ENCODE peak calls at places on chromosome 6, in seven cellular contexts. U is fibroblast of lung, E is neuronal stem cell, V is SK-N-SH, W is colonic mucosa, C is NT2/D1, H is astrocyte. T is an unnamed sample.
A peak's percentile ranks its signal among the peaks of the same experiment; 100 is the strongest.

GRCh38 chr6:8860671-8861070 is 425.3 kb upstream of the SLC35B3 start:
- DNase-seq in U (no peak), E (no peak), V (no peak), W (no peak), C (no peak), H (no peak), T (peak; percentile 7)

GRCh38 chr6:75101896-75102680 is 103.8 kb downstream of the COL12A1 start:
- DNase-seq in U (peak; percentile 82), E (no peak), V (no peak), W (no peak), C (no peak), H (peak; percentile 81), T (peak; percentile 55)

GRCh38 chr6:16057411-16057810 is 71.5 kb upstream of the MYLIP start:
- DNase-seq in U (no peak), E (no peak), V (no peak), W (no peak), C (no peak), H (no peak), T (no peak)

GRCh38 chr6:107827541-107827940 is 3.4 kb upstream of the SCML4 start:
- DNase-seq in U (no peak), E (no peak), V (no peak), W (no peak), C (no peak), H (no peak), T (no peak)

GRCh38 chr6:38806833-38807232 is 91.7 kb downstream of the DNAH8 start:
- DNase-seq in U (no peak), E (no peak), V (no peak), W (no peak), C (no peak), H (no peak), T (no peak)

GRCh38 chr6:14804444-14805210 is 441.2 kb upstream of the JARID2 start:
- DNase-seq in U (peak; percentile 93), E (no peak), V (peak; percentile 71), W (peak; percentile 95), C (no peak), H (peak; percentile 92), T (peak; percentile 30)

GRCh38 chr6:44237021-44237812 is 9.7 kb upstream of the HSP90AB1 start:
- DNase-seq in U (peak; percentile 96), E (no peak), V (peak; percentile 86), W (peak; percentile 96), C (peak; percentile 42), H (peak; percentile 94), T (peak; percentile 95)

GRCh38 chr6:139316622-139317317 is 25.0 kb upstream of the TXLNB start:
- DNase-seq in U (peak; percentile 23), E (no peak), V (no peak), W (no peak), C (no peak), H (no peak), T (no peak)

GRCh38 chr6:40399888-40400468 is 187.2 kb downstream of the LRFN2 start:
- DNase-seq in U (no peak), E (no peak), V (no peak), W (no peak), C (no peak), H (no peak), T (no peak)

GRCh38 chr6:71336901-71337300 is 48.3 kb downstream of the OGFRL1 start:
- DNase-seq in U (peak; percentile 38), E (no peak), V (no peak), W (no peak), C (no peak), H (peak; percentile 14), T (no peak)

GRCh38 chr6:161048636-161049035 is 57.1 kb downstream of the MAP3K4 start:
- DNase-seq in U (peak; percentile 76), E (no peak), V (peak; percentile 65), W (no peak), C (no peak), H (peak; percentile 69), T (peak; percentile 95)

GRCh38 chr6:141866731-141867502 is 265.8 kb upstream of the GJE1 start:
- DNase-seq in U (no peak), E (no peak), V (no peak), W (no peak), C (no peak), H (no peak), T (peak; percentile 47)

GRCh38 chr6:26097268-26097875 is 10.1 kb downstream of the HFE start:
- DNase-seq in U (peak; percentile 52), E (peak; percentile 50), V (peak; percentile 65), W (peak; percentile 72), C (peak; percentile 35), H (no peak), T (peak; percentile 87)

GRCh38 chr6:21198032-21198640 is 395.4 kb upstream of the SOX4 start:
- DNase-seq in U (no peak), E (no peak), V (no peak), W (no peak), C (no peak), H (no peak), T (no peak)

GRCh38 chr6:83270971-83271714 is 78.0 kb downstream of the RWDD2A start:
- DNase-seq in U (peak; percentile 94), E (no peak), V (no peak), W (no peak), C (no peak), H (peak; percentile 94), T (peak; percentile 64)

GRCh38 chr6:51559059-51559458 is 528.4 kb downstream of the PKHD1 start:
- DNase-seq in U (no peak), E (no peak), V (no peak), W (no peak), C (no peak), H (no peak), T (no peak)

GRCh38 chr6:30646450-30647038 is 389 bp upstream of the C6orf136 start:
- DNase-seq in U (no peak), E (no peak), V (peak; percentile 45), W (peak; percentile 92), C (no peak), H (no peak), T (peak; percentile 97)

GRCh38 chr6:52992980-52993379 is 2.1 kb downstream of the GSTA4 start:
- DNase-seq in U (peak; percentile 53), E (no peak), V (no peak), W (no peak), C (no peak), H (peak; percentile 44), T (peak; percentile 90)

GRCh38 chr6:44851176-44851575 is 463.7 kb downstream of the CDC5L start:
- DNase-seq in U (peak; percentile 63), E (no peak), V (no peak), W (no peak), C (no peak), H (peak; percentile 64), T (peak; percentile 14)

GRCh38 chr6:148954461-148954860 is 207.6 kb downstream of the UST start:
- DNase-seq in U (no peak), E (no peak), V (no peak), W (no peak), C (no peak), H (no peak), T (no peak)

GRCh38 chr6:32815996-32816395 is 806 bp downstream of the HLA-DOB start:
- DNase-seq in U (no peak), E (no peak), V (no peak), W (no peak), C (no peak), H (no peak), T (no peak)

GRCh38 chr6:32814145-32814544 is 2.7 kb downstream of the HLA-DOB start:
- DNase-seq in U (no peak), E (no peak), V (no peak), W (no peak), C (no peak), H (no peak), T (no peak)

GRCh38 chr6:32816746-32817204 is at the start of gene HLA-DOB:
- DNase-seq in U (peak; percentile 5), E (no peak), V (no peak), W (no peak), C (no peak), H (no peak), T (peak; percentile 43)

GRCh38 chr6:32818867-32819266 is 2.1 kb upstream of the HLA-DOB start:
- DNase-seq in U (no peak), E (no peak), V (no peak), W (no peak), C (no peak), H (no peak), T (no peak)

GRCh38 chr6:32815115-32815514 is 1.7 kb downstream of the HLA-DOB start:
- DNase-seq in U (peak; percentile 53), E (no peak), V (no peak), W (no peak), C (no peak), H (peak; percentile 37), T (no peak)
- H3K4me1 ChIP-seq in U (peaks cover 5% of the 10 kb centered on the region), E (no peaks in the 10 kb centered on the region), V (no peaks in the 10 kb centered on the region), W (no peaks in the 10 kb centered on the region), C (peaks cover 3% of the 10 kb centered on the region), H (peaks cover 6% of the 10 kb centered on the region), T (peaks cover 13% of the 10 kb centered on the region)

DNA sequence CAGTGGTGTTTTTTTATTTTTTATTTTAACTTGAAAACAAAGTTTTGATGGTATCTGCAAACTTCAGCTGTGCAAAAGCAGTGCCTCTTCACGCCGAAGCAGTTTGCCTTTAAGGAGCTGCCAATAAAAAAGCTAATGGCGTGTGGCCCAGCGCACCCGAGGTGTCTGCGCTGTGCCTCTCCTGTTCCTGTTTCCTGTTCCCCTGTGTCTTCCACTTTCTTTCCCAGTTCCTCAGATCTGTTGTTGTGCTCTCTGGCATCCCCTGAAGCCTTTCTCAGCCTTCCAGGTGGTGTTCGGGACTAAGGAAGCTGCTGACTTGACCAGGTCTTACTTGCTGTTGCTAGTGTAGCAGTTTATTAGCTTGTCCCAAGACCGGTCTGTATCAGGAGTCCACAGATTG is 178.5 kb downstream of the TMEM242 start:
- DNase-seq in U (no peak), E (no peak), V (no peak), W (peak; percentile 41), C (no peak), H (no peak), T (no peak)
- H3K9ac ChIP-seq in U (peak overlapping the region; percentile 3), E (peak overlapping the region; percentile 36), V (peak overlapping the region; percentile 38), W (no peak overlapping the region), C (no peak overlapping the region), H (peak overlapping the region; percentile 80), T (peak overlapping the region; percentile 27)

GRCh38 chr6:105893741-105894140 is 192.4 kb upstream of the PRDM1 start:
- DNase-seq in U (no peak), E (no peak), V (no peak), W (no peak), C (no peak), H (no peak), T (no peak)
- H3K4me1 ChIP-seq in U (peaks cover 4% of the 10 kb centered on the region), E (no peaks in the 10 kb centered on the region), V (no peaks in the 10 kb centered on the region), W (no peaks in the 10 kb centered on the region), C (no peaks in the 10 kb centered on the region), H (peaks cover 7% of the 10 kb centered on the region), T (peaks cover 6% of the 10 kb centered on the region)

DNA sequence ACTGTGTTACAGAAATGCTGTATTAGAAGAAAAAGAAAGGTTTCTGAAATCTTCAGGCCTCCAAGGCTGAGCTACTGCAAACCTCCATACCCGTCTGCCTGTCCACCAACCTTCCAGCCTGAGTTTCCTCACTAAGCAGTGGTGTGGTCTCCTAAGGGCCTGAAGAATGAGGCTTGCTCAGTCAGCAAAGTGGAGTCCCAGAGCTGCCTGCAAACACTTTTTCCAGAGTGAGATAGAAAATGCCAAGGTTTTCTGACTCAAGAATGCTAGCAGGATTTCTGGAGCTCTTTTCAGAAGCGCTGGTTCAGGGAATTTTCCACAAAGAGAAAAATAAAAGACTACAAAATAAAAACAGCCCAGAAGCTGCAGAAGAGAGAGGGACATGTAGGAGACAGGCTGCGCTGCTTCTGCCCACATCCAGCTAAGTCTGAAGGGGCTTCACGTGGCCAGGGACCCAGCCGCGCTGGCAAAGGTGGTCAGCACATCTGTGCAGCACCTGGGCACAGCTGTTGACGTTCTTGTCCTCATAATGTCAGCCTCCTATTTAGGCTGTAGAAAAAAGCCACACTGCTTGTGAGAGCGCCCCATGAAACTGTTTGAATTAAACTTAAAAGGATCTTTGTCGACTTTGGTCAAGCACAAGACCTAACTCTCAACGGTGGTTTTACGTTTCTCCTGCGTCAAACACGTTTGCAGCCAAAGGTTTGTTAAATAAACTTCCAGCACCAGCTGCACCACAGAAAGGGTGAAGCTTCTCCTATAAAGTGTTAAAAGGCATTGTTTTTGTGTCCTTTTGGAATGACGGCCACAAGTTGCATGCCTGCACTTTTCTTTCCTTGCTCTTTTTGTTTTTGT is 209.0 kb downstream of the THBS2 start:
- DNase-seq in U (no peak), E (no peak), V (no peak), W (no peak), C (no peak), H (no peak), T (peak; percentile 17)
- H3K9ac ChIP-seq in U (no peak overlapping the region), E (no peak overlapping the region), V (no peak overlapping the region), W (no peak overlapping the region), C (no peak overlapping the region), H (no peak overlapping the region), T (peak overlapping the region; percentile 64)

T was measured in adipocyte.